ENCODE peak calls at places on chromosomes 2 and 18, in seven cellular contexts. One of them, this sample, is unnamed.

GRCh38 chr2:216108310-216108966 is 710 bp upstream of the XRCC5 start:
- DNase-seq in skeletal muscle cell: no peak
- DNase-seq in RWPE1: no peak
- DNase-seq in GM13977: no peak
- DNase-seq in AG04449: no peak
- DNase-seq in substantia nigra: no peak
- DNase-seq in lung microvascular endothelial cell: no peak
- DNase-seq in this sample: no peak

GRCh38 chr2:173221081-173221695 is 133.5 kb upstream of the CDCA7 start:
- DNase-seq in skeletal muscle cell: no peak
- DNase-seq in RWPE1: no peak
- DNase-seq in GM13977: no peak
- DNase-seq in AG04449: no peak
- DNase-seq in substantia nigra: no peak
- DNase-seq in lung microvascular endothelial cell: no peak
- DNase-seq in this sample: no peak

GRCh38 chr18:44770641-44771040 is 90.0 kb downstream of the SETBP1 start:
- DNase-seq in skeletal muscle cell: no peak
- DNase-seq in RWPE1: no peak
- DNase-seq in GM13977: no peak
- DNase-seq in AG04449: no peak
- DNase-seq in substantia nigra: no peak
- DNase-seq in lung microvascular endothelial cell: no peak
- DNase-seq in this sample: no peak

GRCh38 chr2:67899187-67899586 is 163.6 kb downstream of the C1D start:
- DNase-seq in skeletal muscle cell: no peak
- DNase-seq in RWPE1: no peak
- DNase-seq in GM13977: no peak
- DNase-seq in AG04449: no peak
- DNase-seq in substantia nigra: no peak
- DNase-seq in lung microvascular endothelial cell: no peak
- DNase-seq in this sample: no peak

GRCh38 chr18:36468161-36468560 is 170.6 kb downstream of the FHOD3 start:
- DNase-seq in skeletal muscle cell: no peak
- DNase-seq in RWPE1: no peak
- DNase-seq in GM13977: no peak
- DNase-seq in AG04449: no peak
- DNase-seq in substantia nigra: no peak
- DNase-seq in lung microvascular endothelial cell: no peak
- DNase-seq in this sample: no peak

GRCh38 chr18:50193796-50194622 is 938 bp downstream of the MYO5B start:
- DNase-seq in skeletal muscle cell: no peak
- DNase-seq in RWPE1: no peak
- DNase-seq in GM13977: peak
- DNase-seq in AG04449: no peak
- DNase-seq in substantia nigra: no peak
- DNase-seq in lung microvascular endothelial cell: no peak
- DNase-seq in this sample: no peak

GRCh38 chr2:12824771-12825363 is 108.1 kb downstream of the TRIB2 start:
- DNase-seq in skeletal muscle cell: no peak
- DNase-seq in RWPE1: no peak
- DNase-seq in GM13977: no peak
- DNase-seq in AG04449: no peak
- DNase-seq in substantia nigra: no peak
- DNase-seq in lung microvascular endothelial cell: no peak
- DNase-seq in this sample: no peak

GRCh38 chr18:61589724-61590065 is 256.5 kb downstream of the CDH20 start:
- DNase-seq in skeletal muscle cell: peak
- DNase-seq in RWPE1: no peak
- DNase-seq in GM13977: no peak
- DNase-seq in AG04449: no peak
- DNase-seq in substantia nigra: no peak
- DNase-seq in lung microvascular endothelial cell: no peak
- DNase-seq in this sample: no peak

GRCh38 chr2:71777946-71778345 is 324.6 kb downstream of the DYSF start:
- DNase-seq in skeletal muscle cell: no peak
- DNase-seq in RWPE1: no peak
- DNase-seq in GM13977: no peak
- DNase-seq in AG04449: no peak
- DNase-seq in substantia nigra: no peak
- DNase-seq in lung microvascular endothelial cell: no peak
- DNase-seq in this sample: no peak